ENCODE peak calls at places on chromosome 11, in nine cellular contexts. E, D, C, U, Q, R, X, T and A are unnamed samples.
A peak's percentile ranks its signal among the peaks of the same experiment; 100 is the strongest.

GRCh38 chr11:102868359-102868758 is 6.4 kb downstream of the MMP12 start:
- DNase-seq in E (peak; percentile 67), D (no peak), C (peak; percentile 44), U (no peak), Q (peak; percentile 39), R (no peak), X (no peak), T (no peak), A (no peak)

GRCh38 chr11:46560300-46561025 is 33.4 kb downstream of the AMBRA1 start:
- DNase-seq in E (peak; percentile 63), D (peak; percentile 59), C (peak; percentile 41), U (no peak), Q (no peak), R (no peak), X (peak; percentile 33), T (no peak), A (no peak)

GRCh38 chr11:50267851-50268250 is 235.2 kb downstream of the OR4C45 start:
- DNase-seq in E (no peak), D (no peak), C (no peak), U (no peak), Q (no peak), R (no peak), X (no peak), T (no peak), A (no peak)

GRCh38 chr11:56885182-56885581 is 103.5 kb upstream of the OR5AK2 start:
- DNase-seq in E (no peak), D (no peak), C (no peak), U (no peak), Q (peak; percentile 51), R (peak; percentile 30), X (no peak), T (peak; percentile 16), A (peak; percentile 32)

GRCh38 chr11:63858628-63859550 is 20.0 kb downstream of the MARK2 start:
- DNase-seq in E (peak; percentile 50), D (peak; percentile 90), C (peak; percentile 90), U (no peak), Q (no peak), R (no peak), X (no peak), T (no peak), A (peak; percentile 79)

GRCh38 chr11:49995559-49995958 is 13.2 kb upstream of the OR4C12 start:
- DNase-seq in E (peak; percentile 86), D (peak; percentile 28), C (peak; percentile 50), U (peak; percentile 71), Q (peak; percentile 74), R (peak; percentile 45), X (no peak), T (peak; percentile 72), A (peak; percentile 16)

GRCh38 chr11:64070301-64070656 is 34.5 kb downstream of the FLRT1 start:
- DNase-seq in E (no peak), D (no peak), C (no peak), U (no peak), Q (no peak), R (peak; percentile 89), X (no peak), T (peak; percentile 28), A (peak; percentile 66)

GRCh38 chr11:113505541-113506375 is 30.6 kb upstream of the DRD2 start:
- DNase-seq in E (peak; percentile 96), D (no peak), C (peak; percentile 36), U (no peak), Q (peak; percentile 71), R (peak; percentile 33), X (no peak), T (peak; percentile 22), A (peak; percentile 26)

GRCh38 chr11:2675540-2675939 is 24.3 kb downstream of the KCNQ1OT1 start:
- DNase-seq in E (no peak), D (no peak), C (no peak), U (no peak), Q (no peak), R (no peak), X (no peak), T (no peak), A (no peak)

GRCh38 chr11:20360650-20361049 is 2.9 kb upstream of the HTATIP2 start:
- DNase-seq in E (peak; percentile 8), D (peak; percentile 67), C (peak; percentile 55), U (no peak), Q (peak; percentile 24), R (no peak), X (peak; percentile 21), T (no peak), A (no peak)

GRCh38 chr11:108871152-108871551 is 206.3 kb downstream of the DDX10 start:
- DNase-seq in E (peak; percentile 68), D (peak; percentile 67), C (peak; percentile 75), U (no peak), Q (peak; percentile 71), R (peak; percentile 41), X (no peak), T (peak; percentile 66), A (peak; percentile 33)

GRCh38 chr11:4991066-4991465 is 3.6 kb upstream of the OR51L1 start:
- DNase-seq in E (peak; percentile 7), D (no peak), C (peak; percentile 12), U (no peak), Q (peak; percentile 9), R (peak; percentile 32), X (no peak), T (peak; percentile 32), A (peak; percentile 8)

GRCh38 chr11:125376117-125376516 is 119.9 kb downstream of the FEZ1 start:
- DNase-seq in E (peak; percentile 50), D (no peak), C (no peak), U (no peak), Q (no peak), R (no peak), X (no peak), T (peak; percentile 35), A (peak; percentile 41)

GRCh38 chr11:83612891-83613766 is 327.0 kb upstream of the CCDC90B start:
- DNase-seq in E (no peak), D (no peak), C (no peak), U (peak; percentile 60), Q (no peak), R (peak; percentile 48), X (peak; percentile 74), T (peak; percentile 73), A (no peak)

GRCh38 chr11:134385774-134386565 is 26.1 kb downstream of the B3GAT1 start:
- DNase-seq in E (no peak), D (no peak), C (no peak), U (no peak), Q (peak; percentile 23), R (no peak), X (no peak), T (no peak), A (peak; percentile 22)

GRCh38 chr11:82790723-82791487 is 57.2 kb upstream of the FAM181B start:
- DNase-seq in E (no peak), D (peak; percentile 1), C (no peak), U (no peak), Q (no peak), R (no peak), X (no peak), T (peak; percentile 52), A (peak; percentile 14)

GRCh38 chr11:69007978-69008381 is 5.1 kb downstream of the MRGPRF start:
- DNase-seq in E (no peak), D (peak; percentile 89), C (peak; percentile 71), U (no peak), Q (no peak), R (no peak), X (no peak), T (no peak), A (peak; percentile 57)
- H3K4me1 ChIP-seq in E (peaks cover 44% of the 10 kb centered on the region), D (peaks cover 34% of the 10 kb centered on the region), C (peaks cover 38% of the 10 kb centered on the region), U (peaks cover 15% of the 10 kb centered on the region), Q (peaks cover 29% of the 10 kb centered on the region), R (peaks cover 23% of the 10 kb centered on the region), X (no peaks in the 10 kb centered on the region), T (peaks cover 4% of the 10 kb centered on the region), A (peaks cover 54% of the 10 kb centered on the region)

GRCh38 chr11:75238595-75239245 is 1.9 kb upstream of the TPBGL start:
- DNase-seq in E (no peak), D (no peak), C (no peak), U (no peak), Q (no peak), R (no peak), X (no peak), T (no peak), A (no peak)

GRCh38 chr11:75240381-75241035 is at the start of gene TPBGL:
- DNase-seq in E (peak; percentile 5), D (no peak), C (no peak), U (peak; percentile 76), Q (no peak), R (peak; percentile 70), X (no peak), T (peak; percentile 55), A (peak; percentile 30)

GRCh38 chr11:75241906-75242644 is 1.5 kb downstream of the TPBGL start:
- DNase-seq in E (peak; percentile 13), D (no peak), C (no peak), U (no peak), Q (no peak), R (no peak), X (no peak), T (no peak), A (no peak)

GRCh38 chr11:75241036-75241905 is 697 bp downstream of the TPBGL start:
- DNase-seq in E (peak; percentile 94), D (peak; percentile 77), C (peak; percentile 80), U (peak; percentile 97), Q (peak; percentile 94), R (peak; percentile 95), X (no peak), T (peak; percentile 90), A (peak; percentile 94)

DNA sequence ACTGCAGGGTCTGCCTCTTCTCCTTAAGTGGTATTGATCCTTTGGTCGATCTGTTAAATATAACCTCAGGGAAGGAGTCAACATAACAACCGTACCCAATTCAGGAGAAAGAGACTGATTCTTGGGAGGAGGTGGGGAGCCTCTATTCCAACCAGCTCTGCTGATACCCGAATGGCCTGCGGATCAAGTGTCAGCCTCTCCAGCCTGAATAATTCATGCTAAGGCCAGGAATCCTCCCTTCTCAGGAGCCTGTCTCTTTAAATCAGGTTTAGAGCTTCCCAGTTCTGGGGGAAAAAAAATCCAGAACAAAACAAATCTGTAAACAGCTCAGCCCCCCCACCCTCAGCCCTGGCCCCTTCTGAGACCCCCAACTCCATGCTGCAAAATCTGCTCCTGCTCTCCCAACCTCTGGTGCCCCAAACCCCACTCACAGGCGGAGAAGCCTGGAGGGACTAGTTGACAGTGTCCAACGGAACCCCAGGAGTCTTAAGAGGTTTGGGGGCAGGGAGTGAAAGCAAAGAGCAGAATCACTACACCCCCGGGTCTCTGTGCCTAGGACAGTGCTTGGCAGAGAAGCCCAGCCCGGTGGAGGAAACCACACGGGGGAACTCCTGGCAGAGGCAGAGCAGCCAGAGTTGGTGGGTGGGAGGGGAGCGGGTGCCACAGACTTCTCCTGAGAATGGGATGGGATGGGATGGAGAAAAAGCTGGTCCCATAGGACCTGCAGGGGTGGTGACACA is 853 bp upstream of the TPBGL start:
- DNase-seq in E (no peak), D (no peak), C (no peak), U (no peak), Q (no peak), R (no peak), X (no peak), T (no peak), A (no peak)
- H3K4me2 ChIP-seq in E (no peak overlapping the region), D (no peak overlapping the region), C (no peak overlapping the region), U (peak overlapping the region; percentile 83), Q (no peak overlapping the region), R (peak overlapping the region; percentile 75), X (no peak overlapping the region), T (no peak overlapping the region), A (no peak overlapping the region)

GRCh38 chr11:1300569-1301187 is 8.8 kb downstream of the TOLLIP start:
- DNase-seq in E (no peak), D (no peak), C (no peak), U (peak; percentile 42), Q (no peak), R (no peak), X (no peak), T (no peak), A (no peak)
- H3K4me1 ChIP-seq in E (peaks cover 11% of the 10 kb centered on the region), D (peaks cover 3% of the 10 kb centered on the region), C (peaks cover 8% of the 10 kb centered on the region), U (no peaks in the 10 kb centered on the region), Q (peaks cover 18% of the 10 kb centered on the region), R (peaks cover 9% of the 10 kb centered on the region), X (no peaks in the 10 kb centered on the region), T (no peaks in the 10 kb centered on the region), A (peaks cover 53% of the 10 kb centered on the region)

GRCh38 chr11:96228911-96229310 is 114.1 kb downstream of the MAML2 start:
- DNase-seq in E (no peak), D (no peak), C (peak; percentile 64), U (no peak), Q (no peak), R (no peak), X (no peak), T (peak; percentile 51), A (no peak)
- H3K4me2 ChIP-seq in E (peak overlapping the region; percentile 52), D (peak overlapping the region; percentile 68), C (peak overlapping the region; percentile 42), U (no peak overlapping the region), Q (peak overlapping the region; percentile 46), R (no peak overlapping the region), X (no peak overlapping the region), T (no peak overlapping the region), A (no peak overlapping the region)